ENCODE peak calls at places on chromosomes 7 and 10, in five cellular contexts. H is mucosa of descending colon, Y is spleen, N is breast epithelium, W is ovary. O is an unnamed sample.

GRCh38 chr10:71214641-71215160 is 2.3 kb downstream of the UNC5B start:
- DNase-seq in H (no peak), Y (peak; percentile 52), N (no peak), W (no peak), O (no peak)

GRCh38 chr10:4947635-4948596 is 15.3 kb upstream of the AKR1C1 start:
- DNase-seq in H (no peak), Y (no peak), N (no peak), W (no peak), O (no peak)

GRCh38 chr7:77570330-77571011 is 33.4 kb downstream of the PTPN12 start:
- DNase-seq in H (no peak), Y (no peak), N (no peak), W (no peak), O (no peak)

GRCh38 chr7:1041471-1042160 is 2.7 kb upstream of the GPR146 start:
- DNase-seq in H (no peak), Y (peak; percentile 75), N (no peak), W (no peak), O (no peak)

GRCh38 chr7:32155712-32156111 is 85.5 kb upstream of the PDE1C start:
- DNase-seq in H (no peak), Y (no peak), N (no peak), W (no peak), O (no peak)

GRCh38 chr7:133051719-133052118 is 30.2 kb downstream of the CHCHD3 start:
- DNase-seq in H (no peak), Y (no peak), N (no peak), W (no peak), O (no peak)

GRCh38 chr7:27188666-27189559 is 3.9 kb upstream of the HOXA11 start:
- DNase-seq in H (peak; percentile 81), Y (no peak), N (no peak), W (no peak), O (no peak)

GRCh38 chr10:132064771-132065437 is 842 bp upstream of the JAKMIP3 start:
- DNase-seq in H (no peak), Y (no peak), N (no peak), W (no peak), O (peak; percentile 31)

GRCh38 chr7:20598479-20599419 is 16.7 kb upstream of the ABCB5 start:
- DNase-seq in H (no peak), Y (no peak), N (no peak), W (no peak), O (no peak)

GRCh38 chr10:110087682-110088081 is 79.9 kb downstream of the ADD3 start:
- DNase-seq in H (no peak), Y (no peak), N (no peak), W (no peak), O (no peak)

GRCh38 chr7:52154382-52154781 is 837.8 kb upstream of the COBL start:
- DNase-seq in H (no peak), Y (no peak), N (no peak), W (no peak), O (no peak)

GRCh38 chr7:27917119-27917518 is 177.2 kb downstream of the TAX1BP1 start:
- DNase-seq in H (no peak), Y (no peak), N (no peak), W (no peak), O (no peak)

GRCh38 chr7:137923380-137923779 is 76.6 kb upstream of the DGKI start:
- DNase-seq in H (no peak), Y (no peak), N (no peak), W (no peak), O (no peak)

GRCh38 chr10:124619195-124619594 is 125.0 kb downstream of the FAM53B start:
- DNase-seq in H (no peak), Y (no peak), N (peak; percentile 60), W (no peak), O (no peak)

GRCh38 chr10:110216240-110216639 is 8.8 kb downstream of the MXI1 start:
- DNase-seq in H (no peak), Y (no peak), N (no peak), W (no peak), O (no peak)

GRCh38 chr10:59283456-59284082 is 78.8 kb downstream of the FAM13C start:
- DNase-seq in H (no peak), Y (no peak), N (no peak), W (no peak), O (no peak)

GRCh38 chr10:104642311-104643022 is 1.4 kb downstream of the SORCS3 start:
- DNase-seq in H (no peak), Y (no peak), N (no peak), W (no peak), O (peak; percentile 75)

GRCh38 chr10:110918269-110918632 is 729 bp downstream of the BBIP1 start:
- DNase-seq in H (no peak), Y (no peak), N (peak; percentile 95), W (no peak), O (peak; percentile 92)

GRCh38 chr7:134627775-134628153 is 18.9 kb upstream of the BPGM start:
- DNase-seq in H (no peak), Y (no peak), N (no peak), W (no peak), O (no peak)

GRCh38 chr7:157041514-157042277 is 31.2 kb upstream of the MNX1 start:
- DNase-seq in H (no peak), Y (no peak), N (no peak), W (no peak), O (peak; percentile 35)

GRCh38 chr7:17155529-17155928 is 142.9 kb upstream of the AHR start:
- DNase-seq in H (no peak), Y (no peak), N (no peak), W (no peak), O (no peak)

DNA sequence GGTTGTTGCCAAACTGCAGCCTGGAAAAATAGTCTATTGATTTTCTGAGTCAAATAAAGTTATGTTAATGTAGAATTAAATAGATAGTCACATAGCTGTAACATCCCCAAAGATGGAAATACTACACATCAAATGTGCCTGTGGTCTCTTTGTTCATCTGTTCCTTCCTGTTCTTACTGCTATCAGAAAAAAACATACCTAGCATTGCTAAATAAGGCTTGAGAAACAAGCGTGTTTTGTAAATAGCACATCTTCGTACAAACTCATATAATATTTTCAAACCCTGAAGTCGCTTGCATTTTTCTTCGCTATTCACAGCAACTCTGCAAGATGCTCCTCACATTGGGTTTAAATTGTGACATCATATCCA is 116.1 kb downstream of the KLF6 start:
- DNase-seq in H (no peak), Y (no peak), N (no peak), W (no peak), O (no peak)
- TF ChIP-seq CTCF in H (no peak), Y (no peak), N (no peak), W (no peak), O (no peak)

GRCh38 chr7:47988496-47989386 is 9.3 kb upstream of the HUS1 start:
- DNase-seq in H (no peak), Y (no peak), N (no peak), W (no peak), O (no peak)
- TF ChIP-seq CTCF in H (no peak), Y (no peak), N (no peak), W (no peak), O (peak; percentile 35)

DNA sequence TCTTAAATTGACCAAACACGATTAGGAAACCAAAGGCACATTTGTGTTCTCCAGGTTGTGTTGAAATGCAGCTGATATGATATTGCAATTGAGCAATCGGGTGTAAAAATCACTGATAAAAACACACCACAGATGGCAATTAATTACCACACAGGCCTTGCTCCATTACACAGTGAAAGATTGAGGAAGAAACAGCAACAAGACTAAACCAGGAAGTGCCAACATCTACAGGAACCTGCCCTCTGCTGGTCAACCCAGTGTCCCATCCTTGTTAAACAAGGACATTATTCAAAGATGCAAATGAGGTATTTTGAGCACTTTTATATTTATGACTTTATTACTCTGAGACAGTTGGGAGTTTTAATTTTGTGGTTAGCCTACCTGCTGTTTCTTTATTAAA is 765.6 kb upstream of the GHITM start:
- DNase-seq in H (no peak), Y (no peak), N (no peak), W (no peak), O (no peak)
- TF ChIP-seq CTCF in H (no peak), Y (no peak), N (no peak), W (no peak), O (no peak)

GRCh38 chr7:42911482-42912447 is at the start of gene C7orf25:
- DNase-seq in H (peak; percentile 99), Y (peak; percentile 100), N (peak; percentile 91), W (peak; percentile 97), O (peak; percentile 96)
- TF ChIP-seq CTCF in H (no peak), Y (no peak), N (no peak), W (no peak), O (no peak)

GRCh38 chr10:35526775-35527174 is 78.4 kb upstream of the GJD4 start:
- DNase-seq in H (no peak), Y (no peak), N (no peak), W (no peak), O (no peak)
- TF ChIP-seq CTCF in H (no peak), Y (no peak), N (no peak), W (no peak), O (no peak)

O was measured in mesothelial cell of epicardium.